ENCODE peak calls at places on chromosomes 4 and X, in seven cellular contexts. K, C, D, T, E, N and F are unnamed samples.

GRCh38 chr4:795726-796119 is 30.2 kb downstream of the CPLX1 start:
- DNase-seq in K (no peak), C (no peak), D (no peak), T (no peak), E (no peak), N (no peak), F (no peak)

GRCh38 chr4:56149601-56150000 is 200.9 kb downstream of the CEP135 start:
- DNase-seq in K (no peak), C (no peak), D (no peak), T (peak), E (no peak), N (peak), F (no peak)

GRCh38 chr4:187380181-187380581 is 615.4 kb upstream of the ZFP42 start:
- DNase-seq in K (no peak), C (no peak), D (no peak), T (peak), E (no peak), N (peak), F (no peak)

GRCh38 chrX:133939655-133940054 is 45.7 kb downstream of the GPC3 start:
- DNase-seq in K (no peak), C (no peak), D (no peak), T (no peak), E (no peak), N (no peak), F (no peak)

GRCh38 chr4:78100060-78100459 is 42.9 kb downstream of the FRAS1 start:
- DNase-seq in K (no peak), C (no peak), D (no peak), T (peak), E (no peak), N (peak), F (no peak)

GRCh38 chr4:123832173-123833026 is 435.8 kb downstream of the SPRY1 start:
- DNase-seq in K (no peak), C (peak), D (no peak), T (peak), E (no peak), N (peak), F (no peak)

GRCh38 chr4:7420661-7421040 is 14.1 kb downstream of the PSAPL1 start:
- DNase-seq in K (no peak), C (no peak), D (no peak), T (no peak), E (no peak), N (no peak), F (no peak)

GRCh38 chr4:12579172-12579571 is 905.0 kb downstream of the RAB28 start:
- DNase-seq in K (no peak), C (no peak), D (no peak), T (no peak), E (no peak), N (peak), F (no peak)

GRCh38 chr4:71827811-71828210 is 43.9 kb upstream of the GC start:
- DNase-seq in K (no peak), C (no peak), D (no peak), T (no peak), E (no peak), N (no peak), F (no peak)

GRCh38 chr4:136442447-136442846 is 1089.8 kb downstream of the PCDH18 start:
- DNase-seq in K (no peak), C (no peak), D (no peak), T (no peak), E (no peak), N (no peak), F (no peak)

GRCh38 chr4:20383283-20383682 is 131.6 kb downstream of the SLIT2 start:
- DNase-seq in K (no peak), C (no peak), D (no peak), T (no peak), E (no peak), N (no peak), F (no peak)

GRCh38 chr4:2480649-2481048 is 11.7 kb downstream of the RNF4 start:
- DNase-seq in K (no peak), C (no peak), D (no peak), T (no peak), E (no peak), N (no peak), F (no peak)

GRCh38 chrX:3820170-3820569 is 106.7 kb upstream of the PRKX start:
- DNase-seq in K (no peak), C (peak), D (no peak), T (peak), E (no peak), N (peak), F (no peak)

GRCh38 chrX:65932173-65933084 is 107.5 kb downstream of the VSIG4 start:
- DNase-seq in K (no peak), C (no peak), D (no peak), T (no peak), E (no peak), N (no peak), F (no peak)